ENCODE peak calls at places on chromosomes 1 and 21, in seven cellular contexts. K, V, I, N, T, L and C are unnamed samples.

GRCh38 chr1:1435094-1435903 is at the start of gene VWA1:
- DNase-seq in K (no peak), V (peak), I (no peak), N (peak), T (peak), L (peak), C (no peak)

GRCh38 chr1:11541236-11541635 is 62.3 kb downstream of the DISP3 start:
- DNase-seq in K (no peak), V (no peak), I (no peak), N (no peak), T (no peak), L (no peak), C (no peak)

GRCh38 chr1:41689596-41689995 is 205.1 kb upstream of the EDN2 start:
- DNase-seq in K (no peak), V (no peak), I (no peak), N (no peak), T (no peak), L (no peak), C (no peak)

GRCh38 chr1:19644422-19644760 is 280 bp downstream of the NBL1 start:
- DNase-seq in K (no peak), V (no peak), I (no peak), N (no peak), T (no peak), L (no peak), C (no peak)

GRCh38 chr1:206833741-206834140 is 31.7 kb upstream of the IL20 start:
- DNase-seq in K (no peak), V (peak), I (no peak), N (peak), T (no peak), L (no peak), C (no peak)

GRCh38 chr1:200182701-200183100 is 155.2 kb downstream of the NR5A2 start:
- DNase-seq in K (no peak), V (no peak), I (no peak), N (no peak), T (no peak), L (no peak), C (no peak)

GRCh38 chr1:92211166-92211565 is 6.5 kb upstream of the C1orf146 start:
- DNase-seq in K (no peak), V (no peak), I (peak), N (no peak), T (peak), L (no peak), C (peak)

GRCh38 chr21:42093991-42094417 is 22.9 kb downstream of the UMODL1 start:
- DNase-seq in K (no peak), V (no peak), I (peak), N (no peak), T (peak), L (no peak), C (peak)

GRCh38 chr1:38489844-38490270 is 369.7 kb downstream of the RRAGC start:
- DNase-seq in K (peak), V (no peak), I (no peak), N (peak), T (no peak), L (no peak), C (no peak)

GRCh38 chr1:181002582-181003172 is 20.0 kb downstream of the STX6 start:
- DNase-seq in K (no peak), V (no peak), I (no peak), N (no peak), T (no peak), L (no peak), C (no peak)

GRCh38 chr1:243539636-243540035 is 283.8 kb downstream of the SDCCAG8 start:
- DNase-seq in K (no peak), V (no peak), I (no peak), N (no peak), T (no peak), L (no peak), C (no peak)

GRCh38 chr1:60984066-60984799 is 98.1 kb upstream of the NFIA start:
- DNase-seq in K (no peak), V (no peak), I (no peak), N (no peak), T (peak), L (peak), C (no peak)

GRCh38 chr1:20100632-20101355 is 18.5 kb downstream of the PLA2G2D start:
- DNase-seq in K (no peak), V (peak), I (peak), N (peak), T (peak), L (no peak), C (peak)

GRCh38 chr1:201499795-201500669 is 6.9 kb downstream of the CSRP1 start:
- DNase-seq in K (no peak), V (no peak), I (no peak), N (no peak), T (no peak), L (no peak), C (peak)

GRCh38 chr1:214615871-214616270 is 12.9 kb downstream of the CENPF start:
- DNase-seq in K (no peak), V (no peak), I (peak), N (no peak), T (peak), L (no peak), C (peak)

GRCh38 chr21:46217511-46218196 is 10.9 kb downstream of the LSS start:
- DNase-seq in K (no peak), V (no peak), I (no peak), N (no peak), T (no peak), L (no peak), C (no peak)

GRCh38 chr1:53944469-53945182 is 873 bp downstream of the IFT25 start:
- DNase-seq in K (no peak), V (no peak), I (no peak), N (peak), T (peak), L (peak), C (no peak)

GRCh38 chr1:175933801-175934200 is 190.4 kb upstream of the TNR start:
- DNase-seq in K (peak), V (no peak), I (no peak), N (no peak), T (no peak), L (no peak), C (no peak)

GRCh38 chr1:216836316-216836715 is 113.1 kb upstream of the ESRRG start:
- DNase-seq in K (no peak), V (no peak), I (no peak), N (no peak), T (no peak), L (no peak), C (no peak)

GRCh38 chr1:30140566-30140965 is 582.8 kb downstream of the MATN1 start:
- DNase-seq in K (no peak), V (no peak), I (no peak), N (no peak), T (no peak), L (no peak), C (no peak)

GRCh38 chr1:246795906-246796694 is 71.9 kb downstream of the SCCPDH start:
- DNase-seq in K (no peak), V (no peak), I (no peak), N (no peak), T (no peak), L (no peak), C (no peak)

GRCh38 chr1:84427520-84428188 is 29.4 kb downstream of the DNASE2B start:
- DNase-seq in K (no peak), V (no peak), I (no peak), N (no peak), T (no peak), L (no peak), C (no peak)

GRCh38 chr21:35792569-35792968 is 267.8 kb downstream of the SETD4 start:
- DNase-seq in K (no peak), V (no peak), I (no peak), N (no peak), T (no peak), L (no peak), C (no peak)

GRCh38 chr21:43318841-43319781 is 107.8 kb downstream of the SIK1 start:
- DNase-seq in K (no peak), V (no peak), I (peak), N (no peak), T (peak), L (no peak), C (no peak)

GRCh38 chr21:29302340-29302991 is 3.7 kb downstream of the BACH1 start:
- DNase-seq in K (no peak), V (no peak), I (no peak), N (no peak), T (no peak), L (no peak), C (no peak)

GRCh38 chr1:230291731-230292620 is 134.2 kb downstream of the PGBD5 start:
- DNase-seq in K (no peak), V (no peak), I (no peak), N (no peak), T (no peak), L (peak), C (no peak)

GRCh38 chr21:35375115-35375514 is 326.0 kb upstream of the RUNX1 start:
- DNase-seq in K (no peak), V (no peak), I (peak), N (no peak), T (peak), L (no peak), C (no peak)

GRCh38 chr1:151611288-151611790 is 511 bp upstream of the SNX27 start:
- DNase-seq in K (no peak), V (peak), I (no peak), N (no peak), T (no peak), L (no peak), C (no peak)

GRCh38 chr1:6392081-6392879 is 1.3 kb downstream of the ACOT7 start:
- DNase-seq in K (no peak), V (no peak), I (no peak), N (peak), T (peak), L (no peak), C (no peak)

GRCh38 chr1:7984826-7985225 is 23.3 kb downstream of the PARK7 start:
- DNase-seq in K (no peak), V (no peak), I (no peak), N (no peak), T (no peak), L (no peak), C (no peak)

DNA sequence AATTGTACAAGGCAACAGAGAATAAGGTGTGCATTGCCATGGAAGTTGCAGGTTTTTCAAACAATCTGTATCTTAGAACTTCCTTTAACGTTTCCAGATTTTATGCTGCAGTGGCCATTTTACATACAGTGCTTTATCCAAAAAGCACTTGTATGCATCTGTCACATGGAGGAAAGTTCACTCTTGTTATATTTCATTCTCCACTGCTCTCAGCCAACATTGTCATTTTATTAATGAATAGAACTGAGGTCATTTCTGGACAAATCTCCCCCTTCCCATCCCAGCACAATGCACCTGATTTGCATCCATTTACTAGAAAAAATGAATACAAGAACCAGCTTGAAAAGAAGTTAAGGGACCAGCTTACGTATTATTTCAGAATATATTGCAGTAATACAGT is 342.0 kb downstream of the USP25 start:
- DNase-seq in K (no peak), V (no peak), I (no peak), N (no peak), T (no peak), L (no peak), C (no peak)
- H3K4me3 ChIP-seq in K (no peak), V (peak), I (no peak), N (no peak), T (peak), L (peak), C (peak)

DNA sequence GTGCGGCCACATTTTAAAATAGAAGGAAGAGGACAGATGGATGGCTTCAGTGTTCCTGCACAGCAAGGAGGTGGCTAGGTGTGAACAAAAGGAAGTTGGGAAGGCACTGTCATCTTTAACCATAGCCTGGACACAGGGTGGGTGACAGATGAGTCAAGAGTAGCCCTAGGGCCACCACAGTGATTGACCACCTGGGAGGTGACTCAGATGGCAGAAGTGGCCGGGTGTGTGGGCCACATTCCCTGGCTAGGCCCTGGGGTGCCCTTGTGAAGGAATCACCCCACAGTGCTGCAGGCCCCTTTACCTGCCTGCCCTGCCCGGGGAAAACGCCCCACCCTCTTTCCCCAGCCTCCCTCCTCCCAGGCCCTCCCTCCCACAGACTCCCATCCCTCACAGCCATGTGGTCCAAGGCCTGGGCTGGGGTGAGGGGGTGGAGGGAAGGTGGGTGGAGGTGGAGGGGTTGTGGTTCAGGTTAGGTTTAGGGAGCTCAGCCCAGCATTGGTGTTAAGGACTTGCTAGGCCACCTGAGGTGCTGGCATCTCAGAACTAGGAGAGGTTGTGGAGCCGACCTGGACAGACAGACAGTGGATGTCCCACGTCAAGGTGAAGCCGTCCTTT is 59.1 kb downstream of the SPSB1 start:
- DNase-seq in K (no peak), V (no peak), I (no peak), N (no peak), T (no peak), L (no peak), C (no peak)
- H3K4me3 ChIP-seq in K (no peak), V (no peak), I (no peak), N (no peak), T (no peak), L (no peak), C (no peak)

GRCh38 chr1:2971146-2971501 is 50.1 kb upstream of the ACTRT2 start:
- DNase-seq in K (no peak), V (no peak), I (no peak), N (no peak), T (no peak), L (no peak), C (no peak)
- H3K4me3 ChIP-seq in K (no peak), V (no peak), I (no peak), N (no peak), T (no peak), L (no peak), C (no peak)

GRCh38 chr1:89669445-89669844 is 36.5 kb downstream of the LRRC8C start:
- DNase-seq in K (no peak), V (no peak), I (no peak), N (no peak), T (no peak), L (no peak), C (no peak)

GRCh38 chr1:89670711-89671110 is 37.8 kb downstream of the LRRC8C start:
- DNase-seq in K (no peak), V (no peak), I (no peak), N (no peak), T (no peak), L (no peak), C (no peak)

GRCh38 chr1:89671775-89672488 is 39.0 kb downstream of the LRRC8C start:
- DNase-seq in K (no peak), V (no peak), I (no peak), N (no peak), T (peak), L (no peak), C (no peak)

GRCh38 chr1:89672489-89673183 is 39.7 kb downstream of the LRRC8C start:
- DNase-seq in K (no peak), V (no peak), I (no peak), N (no peak), T (peak), L (no peak), C (no peak)

GRCh38 chr1:89670168-89670567 is 37.2 kb downstream of the LRRC8C start:
- DNase-seq in K (no peak), V (no peak), I (no peak), N (no peak), T (peak), L (no peak), C (peak)
- H3K4me3 ChIP-seq in K (no peak), V (no peak), I (no peak), N (no peak), T (no peak), L (no peak), C (no peak)

DNA sequence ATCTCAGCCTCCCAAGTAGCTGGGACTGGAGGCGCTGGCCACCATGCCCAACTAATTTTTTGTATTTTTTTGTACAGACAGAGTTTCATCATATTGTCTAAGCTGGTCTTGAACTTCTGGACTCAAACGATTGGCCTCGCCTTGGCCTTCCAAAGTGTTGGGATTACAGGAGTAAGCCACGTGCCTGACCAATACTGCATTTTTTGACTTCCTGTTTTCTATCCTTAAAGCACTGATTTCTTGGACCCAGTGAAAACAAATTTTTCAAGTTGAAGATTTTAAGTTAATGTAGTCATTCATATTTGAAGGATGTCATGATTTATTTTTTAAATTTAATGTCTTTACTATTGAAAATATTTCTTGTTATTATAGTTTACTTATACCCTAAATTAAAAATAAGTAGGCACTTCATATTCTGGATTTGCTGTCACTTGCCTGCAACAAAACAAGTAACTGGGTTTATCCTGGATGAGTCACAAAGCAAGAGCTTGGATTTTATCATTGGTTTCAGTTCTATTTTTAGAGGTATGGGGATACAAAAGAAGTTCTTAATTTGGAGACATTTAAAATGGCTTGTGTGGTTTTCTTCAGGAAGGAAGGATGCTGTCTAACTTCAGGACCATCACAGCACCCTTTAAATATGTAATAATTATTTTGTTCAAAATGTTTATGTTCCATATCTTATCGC is 2.2 kb upstream of the VPS45 start:
- DNase-seq in K (no peak), V (no peak), I (no peak), N (no peak), T (peak), L (no peak), C (no peak)
- H3K4me3 ChIP-seq in K (no peak), V (no peak), I (peak), N (no peak), T (no peak), L (no peak), C (no peak)